ENCODE peak calls at places on chromosomes 1 and 21, in eight cellular contexts. H, P, A, F, K, Z, W and L are unnamed samples.

GRCh38 chr1:1610796-1611597 is 4.3 kb upstream of the MIB2 start:
- DNase-seq in H (no peak), P (no peak), W (no peak), K (no peak), Z (no peak), A (no peak), F (no peak), L (no peak)

GRCh38 chr21:42632336-42632751 is 21.1 kb upstream of the PDE9A start:
- DNase-seq in K (no peak), H (no peak), W (peak; percentile 44), A (no peak), P (no peak), Z (no peak), F (no peak), L (no peak)

GRCh38 chr21:16534408-16535099 is 804.8 kb downstream of the USP25 start:
- DNase-seq in F (peak; percentile 29), A (no peak), K (no peak), W (no peak), Z (no peak), P (peak; percentile 75), H (peak; percentile 39), L (no peak)

GRCh38 chr1:7453038-7453437 is 318.1 kb upstream of the VAMP3 start:
- DNase-seq in A (no peak), K (no peak), F (no peak), W (no peak), P (no peak), H (no peak), Z (no peak), L (no peak)

GRCh38 chr1:17090844-17091243 is 28.4 kb downstream of the PADI2 start:
- DNase-seq in W (no peak), H (no peak), F (no peak), P (no peak), A (no peak), K (no peak), Z (no peak), L (no peak)

GRCh38 chr1:214303106-214303505 is 22.1 kb downstream of the SMYD2 start:
- DNase-seq in P (no peak), H (no peak), K (no peak), W (no peak), F (no peak), A (no peak), Z (no peak), L (no peak)

GRCh38 chr1:223670458-223671159 is 5.1 kb upstream of the CAPN8 start:
- DNase-seq in P (no peak), W (peak; percentile 87), F (peak; percentile 61), A (peak; percentile 13), Z (peak; percentile 47), H (no peak), K (no peak), L (no peak)

GRCh38 chr21:26655466-26655865 is 82.4 kb upstream of the CYYR1 start:
- DNase-seq in H (no peak), K (no peak), A (no peak), P (no peak), Z (no peak), W (no peak), F (no peak), L (no peak)

GRCh38 chr1:167171286-167171929 is 49.3 kb upstream of the POU2F1 start:
- DNase-seq in F (no peak), K (no peak), H (no peak), P (no peak), Z (no peak), W (peak; percentile 5), A (no peak), L (no peak)

GRCh38 chr1:209853677-209854076 is 25.9 kb downstream of the UTP25 start:
- DNase-seq in P (no peak), F (no peak), A (no peak), H (no peak), W (no peak), Z (no peak), K (no peak), L (no peak)

GRCh38 chr1:29736582-29737188 is 500.4 kb downstream of the PTPRU start:
- DNase-seq in F (no peak), H (peak; percentile 31), W (peak; percentile 89), K (no peak), A (peak; percentile 51), P (no peak), Z (peak; percentile 40), L (no peak)

GRCh38 chr1:164343189-164343588 is 215.8 kb upstream of the PBX1 start:
- DNase-seq in K (no peak), W (no peak), F (no peak), H (no peak), Z (no peak), A (no peak), P (no peak), L (no peak)

GRCh38 chr1:174448964-174449363 is 1.2 kb downstream of the GPR52 start:
- DNase-seq in P (no peak), F (no peak), Z (no peak), H (no peak), A (no peak), W (no peak), K (no peak), L (no peak)

GRCh38 chr1:212477014-212477679 is 44.4 kb downstream of the NENF start:
- DNase-seq in P (peak; percentile 75), H (peak; percentile 75), W (peak; percentile 94), K (no peak), F (peak; percentile 84), Z (peak; percentile 91), A (peak; percentile 81), L (peak; percentile 67)

GRCh38 chr1:33602271-33602670 is 129.8 kb downstream of the ZSCAN20 start:
- DNase-seq in H (no peak), A (no peak), W (no peak), F (no peak), P (no peak), K (no peak), Z (no peak), L (no peak)

GRCh38 chr1:227886503-227886961 is 61.2 kb downstream of the WNT9A start:
- DNase-seq in H (no peak), P (no peak), F (peak; percentile 21), W (peak; percentile 32), A (no peak), K (no peak), Z (no peak), L (no peak)

GRCh38 chr1:227885648-227886502 is 61.9 kb downstream of the WNT9A start:
- DNase-seq in F (peak; percentile 58), W (no peak), A (peak; percentile 3), H (peak; percentile 38), Z (peak; percentile 0), P (peak; percentile 79), K (peak; percentile 88), L (no peak)

GRCh38 chr1:227888404-227889046 is 59.2 kb downstream of the WNT9A start:
- DNase-seq in H (no peak), K (peak; percentile 91), F (peak; percentile 24), Z (no peak), A (no peak), P (no peak), W (no peak), L (no peak)

GRCh38 chr1:227887697-227888403 is 59.9 kb downstream of the WNT9A start:
- DNase-seq in H (no peak), F (peak; percentile 41), P (peak; percentile 35), A (peak; percentile 1), W (peak; percentile 79), Z (no peak), K (peak; percentile 95), L (no peak)

GRCh38 chr1:227886993-227887696 is 60.6 kb downstream of the WNT9A start:
- DNase-seq in A (no peak), H (peak; percentile 51), K (peak; percentile 95), F (peak; percentile 27), Z (no peak), P (no peak), W (peak; percentile 59), L (no peak)
- H3K4me3 ChIP-seq in A (no peak overlapping the region), H (peak overlapping the region; percentile 13), K (peak overlapping the region; percentile 47), F (peak overlapping the region; percentile 53), Z (no peak overlapping the region), P (peak overlapping the region; percentile 53), W (peak overlapping the region; percentile 77), L (no peak overlapping the region)

GRCh38 chr1:220462756-220463155 is 65.2 kb upstream of the MARK1 start:
- DNase-seq in Z (no peak), K (no peak), F (no peak), W (peak; percentile 60), P (no peak), H (no peak), A (no peak), L (no peak)
- TF ChIP-seq CTCF in Z (no peak), K (no peak), F (no peak), W (no peak), P (no peak), H (no peak), A (no peak), L (no peak)

DNA sequence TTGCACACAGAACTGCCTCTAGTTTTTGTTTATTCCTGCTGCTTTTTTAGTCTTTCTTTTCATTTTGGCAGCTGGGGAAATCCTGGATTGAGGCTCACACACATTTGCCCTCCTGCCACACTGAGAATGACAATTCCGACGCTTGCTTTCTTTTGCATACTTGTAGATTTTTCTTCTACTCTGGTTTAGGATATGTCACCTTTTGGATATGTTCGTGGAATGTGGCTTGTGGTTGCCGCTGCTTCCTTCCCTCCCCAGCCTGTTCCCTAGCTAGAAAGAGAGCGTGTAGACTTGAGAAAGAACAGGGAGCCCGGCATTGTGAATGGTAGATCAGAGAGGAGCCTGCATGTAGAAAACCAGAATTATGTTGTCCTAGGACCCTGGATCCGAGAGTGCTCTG is 56.0 kb downstream of the PEX14 start:
- DNase-seq in H (no peak), Z (no peak), A (no peak), F (no peak), W (no peak), P (no peak), K (no peak), L (no peak)
- H3K4me3 ChIP-seq in H (no peak overlapping the region), Z (no peak overlapping the region), A (no peak overlapping the region), F (no peak overlapping the region), W (peak overlapping the region; percentile 36), P (no peak overlapping the region), K (no peak overlapping the region), L (no peak overlapping the region)

GRCh38 chr1:73839922-73840321 is 358.1 kb downstream of the LRRIQ3 start:
- DNase-seq in K (no peak), Z (peak; percentile 44), H (no peak), W (peak; percentile 49), A (peak; percentile 48), F (no peak), P (no peak), L (no peak)
- TF ChIP-seq CTCF in K (no peak), Z (peak; percentile 35), H (peak; percentile 27), W (peak; percentile 74), A (peak; percentile 66), F (no peak), P (no peak), L (peak; percentile 32)

GRCh38 chr1:233587958-233588799 is 25.7 kb upstream of the KCNK1 start:
- DNase-seq in H (no peak), Z (no peak), A (no peak), W (peak; percentile 59), F (no peak), P (no peak), K (no peak), L (no peak)
- H3K4me3 ChIP-seq in H (no peak overlapping the region), Z (no peak overlapping the region), A (no peak overlapping the region), W (peak overlapping the region; percentile 21), F (no peak overlapping the region), P (no peak overlapping the region), K (no peak overlapping the region), L (no peak overlapping the region)

GRCh38 chr1:157177701-157178380 is 39.6 kb upstream of the ETV3 start:
- DNase-seq in K (no peak), H (no peak), W (no peak), F (no peak), Z (no peak), P (no peak), A (no peak), L (no peak)
- TF ChIP-seq CTCF in K (no peak), H (no peak), W (no peak), F (no peak), Z (no peak), P (no peak), A (no peak), L (no peak)